ENCODE peak calls at places on chromosomes 12 and 14, in four cellular contexts. One of them, this sample, is unnamed.

GRCh38 chr14:23055147-23055550 is 2.2 kb downstream of the CDH24 start:
- DNase-seq in thyroid gland: no peak
- DNase-seq in prostate gland: no peak
- DNase-seq in A549: no peak
- DNase-seq in this sample: no peak

GRCh38 chr12:96571101-96571862 is 81.9 kb downstream of the CFAP54 start:
- DNase-seq in thyroid gland: no peak
- DNase-seq in prostate gland: no peak
- DNase-seq in A549: no peak
- DNase-seq in this sample: no peak

GRCh38 chr12:120539303-120539702 is 5.1 kb downstream of the RNF10 start:
- DNase-seq in A549: peak; percentile 23
- DNase-seq in thyroid gland: no peak
- DNase-seq in prostate gland: no peak
- DNase-seq in this sample: peak; percentile 32

GRCh38 chr12:132602578-132603239 is 7.7 kb downstream of the LRCOL1 start:
- DNase-seq in A549: no peak
- DNase-seq in prostate gland: no peak
- DNase-seq in thyroid gland: no peak
- DNase-seq in this sample: peak; percentile 19

GRCh38 chr14:39665084-39665483 is 232.9 kb upstream of the FBXO33 start:
- DNase-seq in thyroid gland: no peak
- DNase-seq in A549: no peak
- DNase-seq in prostate gland: no peak
- DNase-seq in this sample: no peak

GRCh38 chr14:52694761-52695480 is 437 bp downstream of the ERO1A start:
- DNase-seq in A549: peak; percentile 45
- DNase-seq in prostate gland: peak; percentile 44
- DNase-seq in thyroid gland: peak; percentile 48
- DNase-seq in this sample: peak; percentile 61

GRCh38 chr12:114757926-114758325 is 74.0 kb upstream of the TBX3 start:
- DNase-seq in thyroid gland: no peak
- DNase-seq in prostate gland: no peak
- DNase-seq in A549: no peak
- DNase-seq in this sample: no peak

GRCh38 chr14:61537567-61538463 is 157.5 kb upstream of the HIF1A start:
- DNase-seq in thyroid gland: peak; percentile 90
- DNase-seq in A549: peak; percentile 93
- DNase-seq in prostate gland: peak; percentile 82
- DNase-seq in this sample: peak; percentile 71

GRCh38 chr14:103132381-103133212 is 9.3 kb downstream of the TNFAIP2 start:
- DNase-seq in prostate gland: no peak
- DNase-seq in thyroid gland: peak; percentile 54
- DNase-seq in A549: no peak
- DNase-seq in this sample: no peak

GRCh38 chr12:97300921-97301320 is 161.7 kb upstream of the RMST start:
- DNase-seq in thyroid gland: no peak
- DNase-seq in prostate gland: no peak
- DNase-seq in A549: no peak
- DNase-seq in this sample: no peak

GRCh38 chr14:53249059-53249458 is 95.9 kb upstream of the DDHD1 start:
- DNase-seq in prostate gland: no peak
- DNase-seq in thyroid gland: no peak
- DNase-seq in A549: no peak
- DNase-seq in this sample: no peak

GRCh38 chr12:126084480-126084879 is 1019.2 kb downstream of the AACS start:
- DNase-seq in thyroid gland: no peak
- DNase-seq in A549: no peak
- DNase-seq in prostate gland: no peak
- DNase-seq in this sample: no peak

GRCh38 chr14:101599234-101599885 is 38.1 kb downstream of the DIO3 start:
- DNase-seq in prostate gland: no peak
- DNase-seq in thyroid gland: no peak
- DNase-seq in A549: no peak
- DNase-seq in this sample: no peak

GRCh38 chr14:36238666-36239363 is 62.3 kb upstream of the PTCSC3 start:
- DNase-seq in prostate gland: no peak
- DNase-seq in A549: no peak
- DNase-seq in thyroid gland: no peak
- DNase-seq in this sample: peak; percentile 2

GRCh38 chr14:22613091-22613695 is 15.1 kb downstream of the ABHD4 start:
- DNase-seq in prostate gland: no peak
- DNase-seq in A549: no peak
- DNase-seq in thyroid gland: no peak
- DNase-seq in this sample: peak; percentile 20

GRCh38 chr12:68007466-68007865 is 18.2 kb downstream of the IFNG-AS1 start:
- DNase-seq in thyroid gland: no peak
- DNase-seq in A549: no peak
- DNase-seq in prostate gland: no peak
- DNase-seq in this sample: peak; percentile 63

GRCh38 chr12:96529912-96530311 is 40.5 kb downstream of the CFAP54 start:
- DNase-seq in A549: no peak
- DNase-seq in prostate gland: no peak
- DNase-seq in thyroid gland: no peak
- DNase-seq in this sample: no peak

GRCh38 chr12:74412607-74413230 is 124.9 kb upstream of the ATXN7L3B start:
- DNase-seq in A549: peak; percentile 39
- DNase-seq in thyroid gland: no peak
- DNase-seq in prostate gland: no peak
- DNase-seq in this sample: peak; percentile 11

GRCh38 chr14:91754185-91754584 is 22.3 kb upstream of the CATSPERB start:
- DNase-seq in A549: no peak
- DNase-seq in prostate gland: no peak
- DNase-seq in thyroid gland: no peak
- DNase-seq in this sample: no peak

GRCh38 chr12:52581481-52581880 is 7.8 kb upstream of the KRT74 start:
- DNase-seq in prostate gland: peak; percentile 36
- DNase-seq in thyroid gland: peak; percentile 24
- DNase-seq in A549: peak; percentile 32
- DNase-seq in this sample: peak; percentile 18

GRCh38 chr12:79422060-79422812 is 268.5 kb downstream of the PAWR start:
- DNase-seq in prostate gland: no peak
- DNase-seq in thyroid gland: no peak
- DNase-seq in A549: no peak
- DNase-seq in this sample: peak; percentile 84

GRCh38 chr12:72390146-72390545 is 118.0 kb downstream of the TRHDE start:
- DNase-seq in thyroid gland: no peak
- DNase-seq in A549: no peak
- DNase-seq in prostate gland: no peak
- DNase-seq in this sample: no peak

GRCh38 chr12:93526786-93527428 is 45.6 kb upstream of the SOCS2 start:
- DNase-seq in prostate gland: no peak
- DNase-seq in thyroid gland: peak; percentile 43
- DNase-seq in A549: peak; percentile 92
- DNase-seq in this sample: peak; percentile 85

GRCh38 chr12:95624544-95624943 is 73.3 kb upstream of the USP44 start:
- DNase-seq in A549: peak; percentile 37
- DNase-seq in thyroid gland: no peak
- DNase-seq in prostate gland: no peak
- DNase-seq in this sample: no peak

GRCh38 chr12:58081488-58081887 is 140.1 kb downstream of the ATP23 start:
- DNase-seq in A549: no peak
- DNase-seq in prostate gland: no peak
- DNase-seq in thyroid gland: no peak
- DNase-seq in this sample: no peak

GRCh38 chr14:54503476-54503875 is 6.2 kb upstream of the CGRRF1 start:
- DNase-seq in thyroid gland: no peak
- DNase-seq in A549: peak; percentile 66
- DNase-seq in prostate gland: no peak
- DNase-seq in this sample: peak; percentile 42

GRCh38 chr12:43444940-43445564 is 107.0 kb downstream of the ADAMTS20 start:
- DNase-seq in A549: peak; percentile 70
- DNase-seq in thyroid gland: peak; percentile 46
- DNase-seq in prostate gland: peak; percentile 16
- DNase-seq in this sample: peak; percentile 68

GRCh38 chr14:70640938-70641547 is 673 bp upstream of the TTC9 start:
- DNase-seq in A549: peak; percentile 47
- DNase-seq in prostate gland: peak; percentile 22
- DNase-seq in thyroid gland: peak; percentile 50
- DNase-seq in this sample: peak; percentile 26

GRCh38 chr12:112905451-112906089 is 1.2 kb upstream of the OAS1 start:
- DNase-seq in A549: no peak
- DNase-seq in prostate gland: no peak
- DNase-seq in thyroid gland: no peak
- DNase-seq in this sample: no peak

GRCh38 chr12:80684077-80684495 is 23.3 kb upstream of the MYF6 start:
- DNase-seq in A549: no peak
- DNase-seq in thyroid gland: no peak
- DNase-seq in prostate gland: no peak
- DNase-seq in this sample: no peak

GRCh38 chr12:49054524-49054923 is 6.1 kb downstream of the KMT2D start:
- DNase-seq in thyroid gland: no peak
- DNase-seq in prostate gland: no peak
- DNase-seq in A549: no peak
- DNase-seq in this sample: no peak

GRCh38 chr12:23722655-23723054 is 226.8 kb downstream of the SOX5 start:
- DNase-seq in A549: no peak
- DNase-seq in prostate gland: no peak
- DNase-seq in thyroid gland: no peak
- DNase-seq in this sample: no peak

GRCh38 chr12:96427269-96427729 is 27.1 kb upstream of the CDK17 start:
- DNase-seq in A549: peak; percentile 83
- DNase-seq in prostate gland: no peak
- DNase-seq in thyroid gland: no peak
- DNase-seq in this sample: peak; percentile 100

GRCh38 chr12:124745891-124746570 is 117.6 kb downstream of the SCARB1 start:
- DNase-seq in prostate gland: peak; percentile 92
- DNase-seq in thyroid gland: peak; percentile 96
- DNase-seq in A549: peak; percentile 95
- DNase-seq in this sample: peak; percentile 87

GRCh38 chr14:70257526-70257925 is 68.8 kb upstream of the SLC8A3 start:
- DNase-seq in A549: peak; percentile 44
- DNase-seq in prostate gland: no peak
- DNase-seq in thyroid gland: no peak
- DNase-seq in this sample: no peak

GRCh38 chr12:44053550-44054243 is 217.8 kb downstream of the TMEM117 start:
- DNase-seq in thyroid gland: no peak
- DNase-seq in prostate gland: no peak
- DNase-seq in A549: no peak
- DNase-seq in this sample: no peak

GRCh38 chr12:12474931-12475485 is 87.7 kb downstream of the DUSP16 start:
- DNase-seq in prostate gland: no peak
- DNase-seq in A549: no peak
- DNase-seq in thyroid gland: no peak
- DNase-seq in this sample: no peak
- TF ChIP-seq CTCF in prostate gland: no peak
- TF ChIP-seq CTCF in A549: no peak
- TF ChIP-seq CTCF in thyroid gland: no peak
- TF ChIP-seq CTCF in this sample: no peak

DNA sequence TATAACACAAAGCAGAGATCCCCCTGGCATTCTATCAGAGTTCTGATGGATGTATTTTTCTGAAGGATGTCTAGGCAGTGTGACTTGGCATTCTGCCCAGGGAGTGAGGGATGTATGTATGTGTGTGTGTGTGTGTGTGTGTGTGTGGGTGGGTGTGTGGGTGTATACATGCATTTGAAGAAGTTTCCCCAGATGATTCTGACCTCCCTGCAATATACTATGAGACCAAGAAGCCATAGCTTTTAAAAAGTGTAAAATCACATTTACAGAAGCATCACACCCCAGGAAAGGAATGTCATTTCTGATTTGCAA is 59.7 kb upstream of the NAP1L1 start:
- DNase-seq in prostate gland: no peak
- DNase-seq in thyroid gland: no peak
- DNase-seq in A549: peak; percentile 11
- DNase-seq in this sample: peak; percentile 34
- H3K4me3 ChIP-seq in prostate gland: no peak overlapping the region
- H3K4me3 ChIP-seq in thyroid gland: no peak overlapping the region
- H3K4me3 ChIP-seq in A549: no peak overlapping the region
- H3K4me3 ChIP-seq in this sample: no peak overlapping the region

DNA sequence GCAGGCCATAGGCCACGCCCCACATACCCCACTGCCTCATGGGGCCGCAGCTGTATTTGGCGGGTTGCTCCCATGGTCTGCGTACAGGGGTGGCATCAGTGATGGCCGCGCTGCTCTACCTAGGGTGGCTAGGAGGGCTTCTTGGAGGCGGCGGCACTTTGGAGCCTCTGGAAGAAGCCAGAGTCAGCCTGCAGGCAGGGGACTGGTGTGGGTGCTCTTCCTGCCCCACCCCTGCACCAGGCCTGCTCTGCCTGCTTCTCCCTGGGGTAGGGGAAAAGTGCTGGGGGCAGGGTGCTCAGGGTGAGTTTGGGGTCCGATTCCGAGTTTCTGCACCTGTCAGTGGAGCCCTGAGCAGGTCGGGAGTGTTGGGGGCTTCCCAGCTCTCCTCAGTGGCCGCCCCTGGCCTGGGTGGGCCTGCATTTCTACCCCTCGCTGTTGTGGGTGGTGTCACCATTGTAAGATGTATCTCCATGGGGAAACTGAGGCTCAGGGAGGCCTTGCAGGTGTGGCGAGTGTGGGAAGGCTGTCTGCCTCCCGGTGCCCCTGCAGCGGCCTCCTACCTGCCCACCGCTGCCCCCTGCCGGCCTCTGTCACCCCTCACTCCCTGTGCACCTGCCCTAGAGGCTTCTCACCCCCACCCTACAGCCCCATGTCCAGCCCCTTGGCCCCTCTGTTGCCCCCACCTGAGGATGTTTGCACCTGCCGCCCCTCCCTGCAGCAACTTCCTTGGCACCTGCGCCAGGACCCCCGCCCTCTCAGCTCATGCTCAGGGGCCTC is 5.5 kb downstream of the CEP170B start:
- DNase-seq in A549: no peak
- DNase-seq in thyroid gland: no peak
- DNase-seq in prostate gland: no peak
- DNase-seq in this sample: no peak
- TF ChIP-seq CTCF in A549: peak; percentile 41
- TF ChIP-seq CTCF in thyroid gland: no peak
- TF ChIP-seq CTCF in prostate gland: no peak
- TF ChIP-seq CTCF in this sample: peak; percentile 28

GRCh38 chr12:106119301-106119700 is 19.5 kb downstream of the NUAK1 start:
- DNase-seq in A549: no peak
- DNase-seq in thyroid gland: no peak
- DNase-seq in prostate gland: no peak
- DNase-seq in this sample: no peak
- H3K4me3 ChIP-seq in A549: no peak overlapping the region
- H3K4me3 ChIP-seq in thyroid gland: no peak overlapping the region
- H3K4me3 ChIP-seq in prostate gland: no peak overlapping the region
- H3K4me3 ChIP-seq in this sample: no peak overlapping the region

GRCh38 chr14:77301103-77301502 is 19.6 kb downstream of the POMT2 start:
- DNase-seq in thyroid gland: peak; percentile 63
- DNase-seq in prostate gland: peak; percentile 68
- DNase-seq in A549: peak; percentile 89
- DNase-seq in this sample: peak; percentile 91
- TF ChIP-seq CTCF in thyroid gland: peak; percentile 30
- TF ChIP-seq CTCF in prostate gland: peak; percentile 82
- TF ChIP-seq CTCF in A549: peak; percentile 95
- TF ChIP-seq CTCF in this sample: peak; percentile 96

This sample was measured in fibroblast of villous mesenchyme.